ENCODE peak calls at places on chromosomes 16 and 17, in four cellular contexts. N is SJSA1; G is stimulated activated CD8-positive, alpha-beta memory T cell treated with anti-CD3 and anti-CD28 coated beads, Interleukin-4, amount 100 ng/mL, for 1 hour; B is activated gamma-delta T cell treated with Interleukin-2 at 50 U/mL for 16 hours. F is an unnamed sample.

GRCh38 chr17:50153650-50154575 is 3.4 kb upstream of the PPP1R9B start:
- DNase-seq in N (no peak), G (no peak), B (no peak), F (no peak)

GRCh38 chr17:81304196-81305015 is 9.3 kb upstream of the SLC38A10 start:
- DNase-seq in N (no peak), G (no peak), B (no peak), F (no peak)

GRCh38 chr17:1714980-1715802 is 5.0 kb upstream of the TLCD2 start:
- DNase-seq in N (peak; percentile 94), G (no peak), B (peak; percentile 50), F (peak; percentile 33)

GRCh38 chr16:57608462-57609113 is 19.8 kb upstream of the ADGRG1 start:
- DNase-seq in N (no peak), G (no peak), B (no peak), F (no peak)

GRCh38 chr17:15268003-15268402 is 2.9 kb upstream of the PMP22 start:
- DNase-seq in N (no peak), G (no peak), B (no peak), F (no peak)

GRCh38 chr16:88063201-88063773 is 112.1 kb downstream of the BANP start:
- DNase-seq in N (peak; percentile 46), G (no peak), B (no peak), F (no peak)

GRCh38 chr16:23424292-23424958 is 28.6 kb downstream of the COG7 start:
- DNase-seq in N (peak; percentile 57), G (no peak), B (no peak), F (no peak)

GRCh38 chr17:55098765-55099164 is 130.2 kb downstream of the STXBP4 start:
- DNase-seq in N (no peak), G (no peak), B (no peak), F (no peak)

GRCh38 chr17:82665226-82665625 is 17.0 kb upstream of the WDR45B start:
- DNase-seq in N (no peak), G (no peak), B (no peak), F (no peak)

GRCh38 chr17:35931794-35932419 is 1.3 kb upstream of the RDM1 start:
- DNase-seq in N (no peak), G (no peak), B (no peak), F (no peak)

GRCh38 chr17:33291248-33292183 is 1.6 kb downstream of the ASIC2 start:
- DNase-seq in N (peak; percentile 6), G (no peak), B (no peak), F (no peak)

GRCh38 chr17:10162034-10162433 is 36.4 kb downstream of the GAS7 start:
- DNase-seq in N (no peak), G (no peak), B (no peak), F (no peak)

GRCh38 chr16:11333696-11334095 is 11.6 kb upstream of the RMI2 start:
- DNase-seq in N (no peak), G (no peak), B (no peak), F (no peak)

GRCh38 chr16:68782198-68783174 is 45.4 kb downstream of the CDH1 start:
- DNase-seq in N (no peak), G (no peak), B (no peak), F (no peak)

GRCh38 chr17:5422505-5422904 is 2.5 kb downstream of the RPAIN start:
- DNase-seq in N (peak; percentile 8), G (no peak), B (no peak), F (no peak)

GRCh38 chr17:8892338-8892690 is 24.8 kb upstream of the PIK3R6 start:
- DNase-seq in N (no peak), G (no peak), B (no peak), F (no peak)

GRCh38 chr17:58046230-58047094 is 36.8 kb upstream of the DYNLL2 start:
- DNase-seq in N (no peak), G (no peak), B (no peak), F (no peak)

GRCh38 chr17:32277284-32277683 is 11.7 kb downstream of the RHBDL3 start:
- DNase-seq in N (no peak), G (no peak), B (no peak), F (peak; percentile 21)

GRCh38 chr17:7213895-7214299 is 5.7 kb downstream of the DLG4 start:
- DNase-seq in N (no peak), G (no peak), B (no peak), F (peak; percentile 67)

GRCh38 chr17:15907290-15907689 is 37.6 kb upstream of the ADORA2B start:
- DNase-seq in N (no peak), G (no peak), B (no peak), F (no peak)